ENCODE peak calls at places on chromosomes 4 and X, in four cellular contexts. One of them, this sample, is unnamed.

GRCh38 chrX:44674906-44675305 is 132.2 kb upstream of the FUNDC1 start:
- DNase-seq in HepG2: no peak
- DNase-seq in GM12878: no peak
- DNase-seq in K562: no peak
- DNase-seq in this sample: no peak

GRCh38 chr4:147312376-147313046 is 168.4 kb upstream of the EDNRA start:
- DNase-seq in HepG2: no peak
- DNase-seq in GM12878: no peak
- DNase-seq in K562: no peak
- DNase-seq in this sample: peak

GRCh38 chr4:121794505-121795192 is 6.5 kb upstream of the EXOSC9 start:
- DNase-seq in HepG2: peak
- DNase-seq in GM12878: no peak
- DNase-seq in K562: peak
- DNase-seq in this sample: no peak

GRCh38 chr4:37873383-37873782 is 17.5 kb upstream of the TBC1D1 start:
- DNase-seq in HepG2: peak
- DNase-seq in GM12878: no peak
- DNase-seq in K562: no peak
- DNase-seq in this sample: no peak

GRCh38 chr4:38040619-38041018 is 80.4 kb downstream of the PTTG2 start:
- DNase-seq in HepG2: peak
- DNase-seq in GM12878: no peak
- DNase-seq in K562: no peak
- DNase-seq in this sample: no peak

GRCh38 chr4:139145552-139145932 is 31.5 kb downstream of the ELF2 start:
- DNase-seq in HepG2: no peak
- DNase-seq in GM12878: no peak
- DNase-seq in K562: no peak
- DNase-seq in this sample: no peak

GRCh38 chr4:114264877-114265291 is 285.4 kb upstream of the ARSJ start:
- DNase-seq in HepG2: peak
- DNase-seq in GM12878: no peak
- DNase-seq in K562: no peak
- DNase-seq in this sample: no peak

GRCh38 chrX:3699841-3700381 is 13.5 kb downstream of the PRKX start:
- DNase-seq in HepG2: no peak
- DNase-seq in GM12878: peak
- DNase-seq in K562: no peak
- DNase-seq in this sample: no peak

GRCh38 chrX:110853610-110854009 is 58.0 kb upstream of the CHRDL1 start:
- DNase-seq in HepG2: no peak
- DNase-seq in GM12878: no peak
- DNase-seq in K562: no peak
- DNase-seq in this sample: peak

GRCh38 chr4:41154001-41154813 is 60.1 kb downstream of the APBB2 start:
- DNase-seq in HepG2: no peak
- DNase-seq in GM12878: no peak
- DNase-seq in K562: no peak
- DNase-seq in this sample: no peak

GRCh38 chrX:153600032-153600373 is 1.1 kb upstream of the CCNQ start:
- DNase-seq in HepG2: no peak
- DNase-seq in GM12878: no peak
- DNase-seq in K562: no peak
- DNase-seq in this sample: no peak

GRCh38 chr4:95585016-95585695 is 36.4 kb upstream of the UNC5C start:
- DNase-seq in HepG2: no peak
- DNase-seq in GM12878: no peak
- DNase-seq in K562: no peak
- DNase-seq in this sample: no peak

GRCh38 chrX:71650333-71650969 is 16.9 kb upstream of the LOC101059915 start:
- DNase-seq in HepG2: peak
- DNase-seq in GM12878: no peak
- DNase-seq in K562: no peak
- DNase-seq in this sample: no peak

GRCh38 chr4:53563824-53564223 is 27.5 kb downstream of the LNX1 start:
- DNase-seq in HepG2: no peak
- DNase-seq in GM12878: peak
- DNase-seq in K562: no peak
- DNase-seq in this sample: no peak

GRCh38 chrX:125203379-125203736 is 116.3 kb upstream of the TEX13C start:
- DNase-seq in HepG2: no peak
- DNase-seq in GM12878: no peak
- DNase-seq in K562: no peak
- DNase-seq in this sample: no peak

GRCh38 chrX:125203737-125204578 is 115.7 kb upstream of the TEX13C start:
- DNase-seq in HepG2: no peak
- DNase-seq in GM12878: no peak
- DNase-seq in K562: peak
- DNase-seq in this sample: no peak

GRCh38 chrX:125205918-125206665 is 113.6 kb upstream of the TEX13C start:
- DNase-seq in HepG2: no peak
- DNase-seq in GM12878: no peak
- DNase-seq in K562: no peak
- DNase-seq in this sample: no peak

GRCh38 chrX:125202486-125203378 is 116.9 kb upstream of the TEX13C start:
- DNase-seq in HepG2: no peak
- DNase-seq in GM12878: no peak
- DNase-seq in K562: no peak
- DNase-seq in this sample: no peak

GRCh38 chrX:125205084-125205917 is 114.4 kb upstream of the TEX13C start:
- DNase-seq in HepG2: no peak
- DNase-seq in GM12878: no peak
- DNase-seq in K562: no peak
- DNase-seq in this sample: peak
- TF ChIP-seq SP1 in HepG2: no peak
- TF ChIP-seq SP1 in GM12878: no peak
- TF ChIP-seq SP1 in K562: no peak
- TF ChIP-seq SP1 in this sample: no peak

DNA sequence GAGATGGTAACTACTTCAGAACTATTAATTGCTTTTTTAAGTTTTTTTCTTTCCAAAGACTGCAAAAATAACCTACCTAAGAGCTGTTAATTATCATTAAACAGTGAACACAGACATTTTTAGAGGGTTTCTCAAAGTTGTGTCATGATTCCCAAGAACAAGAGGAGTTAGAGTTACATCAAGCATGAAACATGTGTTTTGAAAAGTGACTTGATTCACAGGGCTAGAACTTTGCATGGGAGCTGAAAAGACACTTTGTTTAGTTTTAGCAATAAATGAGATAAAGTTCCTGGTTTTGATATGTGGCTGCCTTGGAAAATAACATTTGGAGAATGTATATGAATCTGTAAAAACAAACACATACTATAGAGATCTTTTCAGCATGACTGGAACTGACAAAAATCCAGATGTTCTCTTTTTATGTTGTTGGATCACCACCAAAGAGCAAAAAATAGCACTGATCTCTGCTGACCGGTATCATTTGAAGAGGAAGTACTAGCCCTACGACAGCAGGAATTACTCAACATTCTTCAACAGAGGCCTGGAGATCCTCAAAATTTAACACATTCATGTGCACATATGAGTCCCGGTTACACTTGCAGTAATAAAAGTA is 173.0 kb upstream of the PCDH18 start:
- DNase-seq in HepG2: no peak
- DNase-seq in GM12878: no peak
- DNase-seq in K562: no peak
- DNase-seq in this sample: no peak
- TF ChIP-seq FOXK2 in HepG2: no peak
- TF ChIP-seq FOXK2 in GM12878: no peak
- TF ChIP-seq FOXK2 in K562: no peak
- TF ChIP-seq FOXK2 in this sample: no peak

DNA sequence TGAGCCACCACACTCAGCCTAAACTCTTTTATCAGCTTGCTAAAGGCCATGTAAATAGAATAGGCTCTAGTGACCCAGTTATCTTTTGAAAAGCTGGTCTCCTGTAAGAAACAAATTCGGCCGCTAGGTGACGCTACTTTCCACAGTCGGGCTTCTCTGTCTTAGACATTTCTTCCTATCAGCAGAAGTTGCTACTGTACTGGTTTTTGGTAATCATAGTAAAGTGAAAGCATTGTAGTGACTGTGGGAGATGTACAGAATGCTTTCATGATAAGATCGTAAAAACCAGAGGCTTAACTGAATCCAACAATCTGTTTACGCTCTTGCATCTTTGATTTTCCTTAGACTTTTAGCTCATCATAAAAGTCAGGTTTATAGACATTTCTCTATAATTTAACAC is 82.6 kb downstream of the GK start:
- DNase-seq in HepG2: peak
- DNase-seq in GM12878: peak
- DNase-seq in K562: peak
- DNase-seq in this sample: peak
- TF ChIP-seq SP1 in HepG2: no peak
- TF ChIP-seq SP1 in GM12878: no peak
- TF ChIP-seq SP1 in K562: no peak
- TF ChIP-seq SP1 in this sample: no peak

GRCh38 chr4:15003441-15003890 is 1.2 kb downstream of the CPEB2 start:
- DNase-seq in HepG2: no peak
- DNase-seq in GM12878: no peak
- DNase-seq in K562: peak
- DNase-seq in this sample: peak
- TF ChIP-seq FOXK2 in HepG2: no peak
- TF ChIP-seq FOXK2 in GM12878: no peak
- TF ChIP-seq FOXK2 in K562: no peak
- TF ChIP-seq FOXK2 in this sample: no peak

DNA sequence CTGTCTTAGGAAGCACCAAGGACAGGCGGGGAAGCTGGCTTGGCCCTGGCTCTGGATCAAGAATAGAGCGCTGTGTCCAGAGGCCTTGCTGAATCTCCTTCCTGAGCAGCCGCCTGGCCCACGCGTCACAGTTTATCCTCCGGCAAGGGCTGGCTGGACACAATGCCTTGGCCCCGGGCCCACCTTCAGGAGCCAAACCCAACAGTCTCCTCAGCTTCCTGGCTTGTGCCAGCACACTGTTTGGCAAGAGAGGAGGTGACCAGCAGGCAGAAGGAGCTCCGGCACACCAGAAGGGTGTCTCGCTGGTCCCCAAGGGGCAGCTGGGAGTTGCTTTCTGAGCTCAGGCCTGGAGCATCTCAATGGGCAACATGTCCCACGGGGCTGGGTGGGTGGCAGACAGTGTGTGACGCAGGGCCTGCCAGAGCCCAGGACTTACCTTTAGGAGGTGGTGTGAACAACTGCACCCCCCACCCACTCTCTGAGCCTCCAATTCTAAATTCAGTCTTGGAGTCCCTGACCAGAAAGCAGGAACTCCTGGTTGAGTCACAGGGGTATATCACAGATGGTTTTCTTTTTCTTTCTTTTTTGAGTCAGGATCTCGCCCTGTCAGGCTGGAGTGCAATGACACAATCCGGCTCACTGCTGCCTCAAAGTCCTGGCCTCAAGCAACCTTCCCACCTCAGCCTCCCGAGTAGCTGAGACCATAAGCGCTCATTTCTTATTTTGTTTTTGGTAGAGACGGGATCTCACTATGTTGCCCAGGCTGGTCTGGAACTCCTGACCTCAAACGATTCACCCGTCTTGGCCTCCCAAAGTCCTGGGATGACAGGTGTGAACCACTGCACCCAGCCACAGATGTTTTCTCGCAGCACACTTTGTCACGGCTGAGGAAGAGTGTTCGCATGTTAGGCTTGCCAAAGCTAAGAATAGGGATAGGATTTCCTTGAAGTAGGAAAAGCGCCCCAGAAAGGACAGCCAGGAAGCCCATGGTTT is 361.2 kb downstream of the BCOR start:
- DNase-seq in HepG2: no peak
- DNase-seq in GM12878: no peak
- DNase-seq in K562: no peak
- DNase-seq in this sample: no peak
- TF ChIP-seq SP1 in HepG2: no peak
- TF ChIP-seq SP1 in GM12878: no peak
- TF ChIP-seq SP1 in K562: no peak
- TF ChIP-seq SP1 in this sample: no peak

DNA sequence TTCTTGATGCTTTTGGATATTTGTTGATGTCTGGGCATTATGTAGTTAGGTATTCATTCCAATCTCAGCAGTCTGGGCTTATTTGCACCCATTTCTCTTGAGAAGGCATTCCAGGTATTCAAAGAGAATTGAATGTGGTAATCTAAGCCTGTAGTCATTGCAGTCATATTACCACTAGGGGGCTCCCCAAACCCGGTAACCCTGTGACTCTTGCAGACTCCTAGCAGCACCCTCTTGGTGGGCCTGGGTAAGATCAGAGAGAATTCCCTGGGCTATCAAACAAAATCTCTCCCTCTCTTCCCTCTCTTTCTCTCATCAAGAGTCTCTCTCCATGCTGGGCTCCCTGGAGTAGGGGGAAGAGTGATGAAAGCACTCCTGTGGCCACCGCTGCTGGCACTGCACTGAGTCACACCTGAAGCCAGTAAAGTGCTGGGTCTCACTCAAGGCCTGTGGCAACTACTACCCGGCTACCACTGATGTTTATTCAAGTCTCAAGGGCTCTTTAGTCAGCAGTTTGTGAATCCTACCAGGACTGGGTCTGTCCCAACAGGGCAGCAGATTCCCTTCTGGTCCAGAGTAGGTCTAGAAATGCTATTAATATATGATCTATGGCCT is 187.7 kb upstream of the NUDT10 start:
- DNase-seq in HepG2: peak
- DNase-seq in GM12878: peak
- DNase-seq in K562: peak
- DNase-seq in this sample: peak
- TF ChIP-seq FOXK2 in HepG2: no peak
- TF ChIP-seq FOXK2 in GM12878: no peak
- TF ChIP-seq FOXK2 in K562: no peak
- TF ChIP-seq FOXK2 in this sample: no peak

GRCh38 chr4:10640535-10641159 is 43.9 kb downstream of the CLNK start:
- DNase-seq in HepG2: no peak
- DNase-seq in GM12878: no peak
- DNase-seq in K562: no peak
- DNase-seq in this sample: no peak

GRCh38 chr4:10635096-10635495 is 49.5 kb downstream of the CLNK start:
- DNase-seq in HepG2: no peak
- DNase-seq in GM12878: no peak
- DNase-seq in K562: no peak
- DNase-seq in this sample: no peak

GRCh38 chr4:10643600-10644425 is 40.8 kb downstream of the CLNK start:
- DNase-seq in HepG2: no peak
- DNase-seq in GM12878: no peak
- DNase-seq in K562: no peak
- DNase-seq in this sample: no peak

GRCh38 chr4:10639100-10639499 is 45.5 kb downstream of the CLNK start:
- DNase-seq in HepG2: no peak
- DNase-seq in GM12878: no peak
- DNase-seq in K562: no peak
- DNase-seq in this sample: no peak

DNA sequence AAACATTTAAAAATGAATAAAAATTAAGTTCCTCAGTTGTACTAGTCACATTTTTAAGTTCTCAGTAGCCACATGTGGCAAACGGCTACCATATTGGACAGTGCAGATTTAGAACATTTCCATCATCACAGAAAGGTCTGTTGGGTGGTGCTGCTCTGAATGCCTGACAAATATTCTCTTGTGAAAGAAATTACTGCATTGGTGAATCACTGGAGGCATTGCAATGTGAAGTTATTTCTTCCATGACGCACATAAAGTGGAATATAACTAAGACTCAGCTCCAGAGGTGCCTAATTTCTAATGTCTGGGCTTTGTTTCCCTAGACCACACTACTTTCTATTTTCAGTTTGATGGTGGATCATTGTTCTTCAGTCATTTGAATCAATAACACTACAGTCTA is 44.9 kb downstream of the CLNK start:
- DNase-seq in HepG2: no peak
- DNase-seq in GM12878: no peak
- DNase-seq in K562: no peak
- DNase-seq in this sample: no peak
- TF ChIP-seq SP1 in HepG2: no peak
- TF ChIP-seq SP1 in GM12878: no peak
- TF ChIP-seq SP1 in K562: no peak
- TF ChIP-seq SP1 in this sample: no peak

GRCh38 chr4:54614094-54614493 is 43.7 kb upstream of the KIT start:
- DNase-seq in HepG2: no peak
- DNase-seq in GM12878: no peak
- DNase-seq in K562: no peak
- DNase-seq in this sample: no peak
- TF ChIP-seq FOXK2 in HepG2: no peak
- TF ChIP-seq FOXK2 in GM12878: no peak
- TF ChIP-seq FOXK2 in K562: no peak
- TF ChIP-seq FOXK2 in this sample: no peak